ENCODE peak calls at places on chromosomes 11 and 22, in six cellular contexts. O is A673; D is left lung; M is CD4-positive, alpha-beta memory T cell; I is body of pancreas; R is cardiac muscle cell. S is an unnamed sample. For H3K9me3, the result is how much of the 10 kb centered on the place peaks cover.

GRCh38 chr11:43493431-43493830 is 134.7 kb downstream of the TTC17 start:
- DNase-seq in M (no peak), I (no peak), D (no peak), R (no peak), O (no peak), S (no peak)

GRCh38 chr11:76850815-76851214 is 9.9 kb upstream of the ACER3 start:
- DNase-seq in M (no peak), R (no peak), D (no peak), I (no peak), O (no peak), S (no peak)

GRCh38 chr11:103108933-103109817 is at the start of gene DYNC2H1:
- DNase-seq in O (peak), D (peak), M (peak), R (peak), I (peak), S (peak)

GRCh38 chr11:5803982-5804381 is 4.7 kb upstream of the OR52N2 start:
- DNase-seq in D (no peak), O (no peak), M (no peak), I (no peak), R (no peak), S (no peak)

GRCh38 chr11:31237819-31238771 is 131.4 kb downstream of the DCDC1 start:
- DNase-seq in I (no peak), D (no peak), O (peak), M (no peak), R (no peak), S (no peak)

GRCh38 chr22:29700949-29701927 is 18.6 kb upstream of the CABP7 start:
- DNase-seq in I (peak), D (peak), R (peak), M (peak), O (no peak), S (no peak)

GRCh38 chr22:39434243-39434653 is 22.6 kb upstream of the MGAT3 start:
- DNase-seq in R (no peak), D (peak), O (no peak), M (no peak), I (no peak), S (no peak)

GRCh38 chr22:37160037-37160436 is 10.3 kb upstream of the IL2RB start:
- DNase-seq in R (no peak), D (peak), M (no peak), I (no peak), O (no peak), S (no peak)

GRCh38 chr11:10076458-10077141 is 217.4 kb downstream of the SBF2 start:
- DNase-seq in R (peak), I (no peak), D (peak), M (no peak), O (peak), S (no peak)

GRCh38 chr11:4482445-4482844 is at the start of gene OR52K1:
- DNase-seq in I (peak), R (no peak), M (no peak), D (no peak), O (no peak), S (no peak)

GRCh38 chr11:131691558-131692041 is 321.2 kb downstream of the NTM start:
- DNase-seq in I (no peak), M (no peak), R (peak), O (peak), D (peak), S (no peak)

GRCh38 chr11:81368192-81368591 is 1365.5 kb downstream of the FAM181B start:
- DNase-seq in I (no peak), M (no peak), D (peak), O (no peak), R (no peak), S (no peak)

GRCh38 chr11:108084811-108085210 is 36.6 kb upstream of the ACAT1 start:
- DNase-seq in O (no peak), D (no peak), R (no peak), I (no peak), M (no peak), S (no peak)

GRCh38 chr11:90243534-90243933 is 20.7 kb upstream of the CHORDC1 start:
- DNase-seq in R (no peak), O (no peak), M (no peak), D (no peak), I (no peak), S (no peak)

GRCh38 chr11:124602193-124602592 is 9.0 kb upstream of the PANX3 start:
- DNase-seq in O (no peak), R (no peak), D (no peak), M (no peak), I (no peak), S (no peak)

GRCh38 chr11:101336858-101337257 is 207.2 kb upstream of the PGR start:
- DNase-seq in I (no peak), R (no peak), D (no peak), O (no peak), M (no peak), S (no peak)

GRCh38 chr11:43992834-43993637 is 50.6 kb downstream of the C11orf96 start:
- DNase-seq in M (no peak), R (no peak), D (no peak), I (peak), O (no peak), S (no peak)

GRCh38 chr11:93194673-93195291 is 3.0 kb downstream of the SLC36A4 start:
- DNase-seq in I (no peak), R (no peak), O (no peak), M (no peak), D (no peak), S (no peak)

GRCh38 chr11:5234390-5234834 is at the start of gene HBD:
- DNase-seq in I (no peak), M (no peak), D (no peak), O (no peak), R (peak), S (no peak)

GRCh38 chr11:70606248-70606950 is 208.1 kb downstream of the CTTN start:
- DNase-seq in R (no peak), I (no peak), D (no peak), O (no peak), M (no peak), S (no peak)

GRCh38 chr11:122977455-122978302 is 4.0 kb downstream of the BSX start:
- DNase-seq in O (no peak), R (peak), I (no peak), D (no peak), M (no peak), S (no peak)

GRCh38 chr11:1864216-1864615 is 11.3 kb downstream of the LSP1 start:
- DNase-seq in D (peak), M (no peak), I (no peak), R (no peak), O (no peak), S (no peak)

GRCh38 chr11:79415411-79415810 is 25.4 kb downstream of the TENM4 start:
- DNase-seq in M (no peak), R (no peak), O (no peak), D (no peak), I (no peak), S (no peak)

GRCh38 chr11:134678152-134678551 is 266.1 kb upstream of the B3GAT1 start:
- DNase-seq in R (no peak), M (no peak), O (no peak), I (no peak), D (no peak), S (no peak)

GRCh38 chr11:134677338-134677948 is 265.4 kb upstream of the B3GAT1 start:
- DNase-seq in D (no peak), R (no peak), M (no peak), O (no peak), I (no peak), S (no peak)

GRCh38 chr11:134676516-134677287 is 264.7 kb upstream of the B3GAT1 start:
- DNase-seq in M (no peak), O (no peak), D (no peak), R (no peak), I (no peak), S (no peak)

GRCh38 chr11:134675983-134676382 is 263.9 kb upstream of the B3GAT1 start:
- DNase-seq in O (no peak), M (no peak), D (no peak), I (no peak), R (no peak), S (no peak)

GRCh38 chr11:134674974-134675373 is 262.9 kb upstream of the B3GAT1 start:
- DNase-seq in O (no peak), I (no peak), R (no peak), M (no peak), D (no peak), S (no peak)
- H3K9me3 ChIP-seq in O (under half), I (under half), R (under half), M (under half), D (under half), S (under half)

DNA sequence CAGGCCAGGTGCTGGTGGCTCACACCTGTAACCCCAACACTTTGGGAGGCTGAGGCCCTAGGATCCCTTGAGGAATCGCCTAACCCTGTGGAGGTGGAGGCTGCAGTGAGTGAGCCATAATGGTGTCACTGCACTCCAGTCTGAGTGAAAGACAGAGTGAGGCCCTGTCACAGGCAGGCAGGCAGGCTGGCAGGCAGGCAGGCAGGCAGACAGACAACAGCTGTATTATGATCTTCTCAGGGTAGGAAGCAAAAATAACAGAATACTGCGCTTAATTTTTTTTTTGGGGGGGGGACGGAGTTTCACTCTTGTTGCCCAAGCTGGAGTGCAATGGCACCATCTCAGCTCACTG is 3901.6 kb upstream of the OR11H1 start:
- DNase-seq in D (peak), O (no peak), R (no peak), I (no peak), M (no peak), S (no peak)
- H3K9me3 ChIP-seq in D (half or more), O (half or more), R (under half), I (under half), M (under half), S (under half)

GRCh38 chr11:58768137-58768536 is 36.4 kb upstream of the GLYAT start:
- DNase-seq in R (no peak), M (no peak), O (no peak), I (no peak), D (no peak), S (no peak)
- H3K9me3 ChIP-seq in R (under half), M (under half), O (under half), I (under half), D (under half), S (under half)

GRCh38 chr22:50532353-50532700 is 2.5 kb upstream of the TYMP start:
- DNase-seq in M (no peak), D (peak), R (no peak), I (no peak), O (no peak), S (no peak)
- H3K9me3 ChIP-seq in M (under half), D (under half), R (under half), I (under half), O (under half), S (under half)

S was measured in CD8-positive, alpha-beta memory T cell.